ENCODE peak calls at places on chromosomes 5 and 9, in eight cellular contexts. U is transverse colon, B is nephron progenitor cell, H is heart right ventricle, V is mesothelial cell of epicardium, R is astrocyte of the spinal cord, Y is AG04450, M is endothelial cell. C is an unnamed sample.

GRCh38 chr9:92607773-92608172 is 62.2 kb downstream of the IPPK start:
- DNase-seq in U (no peak), B (peak; percentile 23), H (no peak), V (no peak), R (peak; percentile 84), Y (peak; percentile 74), M (no peak), C (no peak)

GRCh38 chr5:154677921-154678320 is 77.3 kb upstream of the LARP1 start:
- DNase-seq in U (no peak), B (no peak), H (no peak), V (no peak), R (no peak), Y (no peak), M (no peak), C (no peak)

GRCh38 chr5:137236266-137236665 is 262.9 kb downstream of the SPOCK1 start:
- DNase-seq in U (no peak), B (no peak), H (no peak), V (no peak), R (no peak), Y (no peak), M (no peak), C (no peak)

GRCh38 chr5:151345808-151346478 is 1.4 kb downstream of the SLC36A2 start:
- DNase-seq in U (no peak), B (no peak), H (no peak), V (no peak), R (peak; percentile 2), Y (no peak), M (no peak), C (no peak)

GRCh38 chr5:75510836-75511434 is 494 bp downstream of the CERT1 start:
- DNase-seq in U (peak; percentile 55), B (peak; percentile 76), H (peak; percentile 52), V (no peak), R (no peak), Y (no peak), M (peak; percentile 58), C (peak; percentile 78)

GRCh38 chr9:81609782-81610738 is 79.3 kb downstream of the TLE1 start:
- DNase-seq in U (no peak), B (no peak), H (no peak), V (no peak), R (peak; percentile 56), Y (no peak), M (no peak), C (no peak)

GRCh38 chr5:83919071-83920041 is 198.7 kb upstream of the HAPLN1 start:
- DNase-seq in U (no peak), B (no peak), H (no peak), V (no peak), R (peak; percentile 65), Y (no peak), M (peak; percentile 9), C (no peak)

GRCh38 chr9:109355564-109356297 is 34.9 kb upstream of the EPB41L4B start:
- DNase-seq in U (no peak), B (no peak), H (no peak), V (no peak), R (no peak), Y (no peak), M (no peak), C (no peak)

GRCh38 chr5:124871299-124871698 is 124.9 kb upstream of the ZNF608 start:
- DNase-seq in U (no peak), B (no peak), H (no peak), V (no peak), R (peak; percentile 75), Y (no peak), M (no peak), C (no peak)

GRCh38 chr5:171711631-171712030 is 74.0 kb upstream of the SMIM23 start:
- DNase-seq in U (no peak), B (no peak), H (peak; percentile 2), V (no peak), R (no peak), Y (no peak), M (no peak), C (no peak)

GRCh38 chr5:158881076-158881880 is 218.4 kb downstream of the EBF1 start:
- DNase-seq in U (no peak), B (no peak), H (no peak), V (no peak), R (no peak), Y (no peak), M (no peak), C (peak; percentile 49)

GRCh38 chr9:123562844-123563346 is 206.9 kb downstream of the CRB2 start:
- DNase-seq in U (no peak), B (no peak), H (no peak), V (no peak), R (peak; percentile 94), Y (peak; percentile 61), M (no peak), C (no peak)

GRCh38 chr5:175022286-175022685 is 297.9 kb downstream of the MSX2 start:
- DNase-seq in U (no peak), B (no peak), H (no peak), V (no peak), R (no peak), Y (no peak), M (no peak), C (no peak)

GRCh38 chr5:177301503-177302165 is 1.9 kb downstream of the RAB24 start:
- DNase-seq in U (peak; percentile 86), B (no peak), H (no peak), V (no peak), R (no peak), Y (no peak), M (no peak), C (peak; percentile 58)

GRCh38 chr9:17481565-17481964 is 97.3 kb upstream of the SH3GL2 start:
- DNase-seq in U (no peak), B (no peak), H (no peak), V (no peak), R (no peak), Y (no peak), M (no peak), C (peak; percentile 47)

GRCh38 chr9:110069326-110070248 is 138.4 kb downstream of the C9orf152 start:
- DNase-seq in U (no peak), B (no peak), H (peak; percentile 64), V (no peak), R (peak; percentile 81), Y (peak; percentile 53), M (no peak), C (no peak)

GRCh38 chr5:38458174-38458573 is 98.3 kb downstream of the LIFR start:
- DNase-seq in U (no peak), B (no peak), H (no peak), V (no peak), R (no peak), Y (no peak), M (no peak), C (no peak)

DNA sequence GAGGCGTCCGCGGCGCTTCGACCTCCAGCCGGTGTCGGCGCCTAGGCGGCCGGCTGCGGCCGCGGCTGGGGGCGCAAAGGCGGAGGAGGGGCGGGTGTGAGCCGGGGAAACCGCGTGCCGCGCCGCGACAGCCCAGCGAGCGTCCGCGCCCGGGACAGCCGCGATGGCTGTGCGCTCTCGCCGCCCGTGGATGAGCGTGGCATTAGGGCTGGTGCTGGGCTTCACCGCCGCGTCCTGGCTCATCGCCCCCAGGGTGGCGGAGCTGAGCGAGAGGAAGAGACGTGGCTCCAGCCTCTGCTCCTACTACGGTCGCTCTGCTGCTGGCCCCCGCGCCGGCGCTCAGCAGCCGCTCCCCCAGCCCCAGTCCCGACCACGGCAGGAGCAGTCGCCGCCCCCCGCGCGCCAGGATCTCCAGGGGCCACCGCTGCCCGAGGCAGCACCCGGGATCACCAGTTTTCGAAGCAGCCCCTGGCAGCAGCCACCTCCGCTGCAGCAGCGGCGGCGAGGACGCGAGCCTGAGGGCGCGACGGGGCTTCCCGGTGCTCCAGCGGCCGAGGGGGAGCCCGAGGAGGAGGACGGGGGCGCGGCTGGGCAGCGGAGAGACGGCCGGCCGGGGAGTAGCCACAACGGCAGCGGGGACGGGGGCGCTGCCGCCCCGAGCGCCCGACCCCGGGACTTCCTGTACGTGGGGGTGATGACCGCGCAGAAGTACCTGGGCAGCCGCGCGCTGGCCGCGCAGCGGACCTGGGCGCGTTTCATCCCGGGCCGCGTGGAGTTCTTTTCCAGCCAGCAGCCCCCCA is 602 bp downstream of the CHSY3 start:
- DNase-seq in U (peak; percentile 11), B (peak; percentile 60), H (peak; percentile 7), V (no peak), R (peak; percentile 20), Y (no peak), M (peak; percentile 37), C (peak; percentile 75)
- TF ChIP-seq CTCF in U (no peak), B (no peak), H (no peak), V (no peak), R (no peak), Y (no peak), M (no peak), C (peak; percentile 28)

GRCh38 chr5:1383886-1384401 is 39.0 kb upstream of the CLPTM1L start:
- DNase-seq in U (no peak), B (no peak), H (no peak), V (no peak), R (no peak), Y (no peak), M (no peak), C (no peak)

GRCh38 chr5:1384521-1384920 is 39.6 kb upstream of the CLPTM1L start:
- DNase-seq in U (no peak), B (no peak), H (no peak), V (no peak), R (no peak), Y (no peak), M (no peak), C (no peak)

GRCh38 chr5:1382248-1382700 is 37.4 kb upstream of the CLPTM1L start:
- DNase-seq in U (no peak), B (no peak), H (no peak), V (no peak), R (no peak), Y (no peak), M (no peak), C (no peak)

GRCh38 chr5:1381370-1382247 is 36.7 kb upstream of the CLPTM1L start:
- DNase-seq in U (no peak), B (no peak), H (no peak), V (no peak), R (no peak), Y (no peak), M (no peak), C (no peak)

DNA sequence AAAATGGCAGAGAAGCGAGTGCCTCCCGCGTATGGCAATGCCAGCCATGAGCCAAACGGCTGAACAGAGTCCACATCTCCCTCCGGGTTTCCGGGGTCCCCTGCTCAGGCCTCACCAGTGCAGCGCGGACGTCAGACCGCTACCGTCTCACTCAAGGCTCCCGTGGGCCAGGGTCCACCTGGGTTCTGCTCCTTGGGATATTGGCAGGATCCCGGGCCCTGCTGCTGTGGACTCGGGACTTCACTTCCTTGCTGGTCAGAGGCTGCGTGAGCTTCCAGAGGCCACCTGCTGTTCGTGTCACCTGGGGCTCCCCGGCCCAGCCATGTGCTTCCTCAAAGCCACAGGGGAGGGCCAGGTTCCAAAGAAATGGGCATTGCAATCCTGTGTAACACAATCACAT is 38.4 kb upstream of the CLPTM1L start:
- DNase-seq in U (no peak), B (no peak), H (no peak), V (no peak), R (no peak), Y (no peak), M (no peak), C (no peak)
- TF ChIP-seq CTCF in U (no peak), B (no peak), H (no peak), V (no peak), R (no peak), Y (no peak), M (no peak), C (no peak)

GRCh38 chr9:131409458-131409992 is 15.6 kb downstream of the PRRC2B start:
- DNase-seq in U (no peak), B (no peak), H (no peak), V (no peak), R (no peak), Y (no peak), M (no peak), C (no peak)
- TF ChIP-seq CTCF in U (no peak), B (no peak), H (no peak), V (no peak), R (no peak), Y (no peak), M (no peak), C (no peak)

GRCh38 chr5:19940192-19940591 is 47.8 kb downstream of the CDH18 start:
- DNase-seq in U (no peak), B (no peak), H (no peak), V (no peak), R (no peak), Y (no peak), M (no peak), C (no peak)
- TF ChIP-seq CTCF in U (no peak), B (no peak), H (no peak), V (no peak), R (no peak), Y (no peak), M (no peak), C (no peak)